ENCODE peak calls at places on chromosomes 12 and 14, in seven cellular contexts. One of them, this sample, is unnamed.

GRCh38 chr12:66290716-66291200 is 11.5 kb upstream of the HELB start:
- DNase-seq in A549: no peak
- DNase-seq in right lobe of liver: no peak
- DNase-seq in tibial nerve: no peak
- DNase-seq in IMR-90: no peak
- DNase-seq in GM12878: no peak
- DNase-seq in sigmoid colon: no peak
- DNase-seq in this sample: no peak

GRCh38 chr12:131912526-131913274 is 16.4 kb upstream of the PUS1 start:
- DNase-seq in tibial nerve: peak
- DNase-seq in GM12878: no peak
- DNase-seq in IMR-90: peak
- DNase-seq in sigmoid colon: peak
- DNase-seq in A549: peak
- DNase-seq in right lobe of liver: peak
- DNase-seq in this sample: no peak

GRCh38 chr14:104119119-104119699 is 19.2 kb upstream of the KIF26A start:
- DNase-seq in sigmoid colon: no peak
- DNase-seq in GM12878: no peak
- DNase-seq in IMR-90: no peak
- DNase-seq in A549: no peak
- DNase-seq in right lobe of liver: peak
- DNase-seq in tibial nerve: no peak
- DNase-seq in this sample: no peak

GRCh38 chr12:124740691-124741137 is 123.0 kb downstream of the SCARB1 start:
- DNase-seq in tibial nerve: no peak
- DNase-seq in sigmoid colon: peak
- DNase-seq in IMR-90: peak
- DNase-seq in right lobe of liver: peak
- DNase-seq in A549: peak
- DNase-seq in GM12878: no peak
- DNase-seq in this sample: no peak

GRCh38 chr12:31510034-31510433 is 80.9 kb downstream of the DENND5B start:
- DNase-seq in right lobe of liver: no peak
- DNase-seq in A549: no peak
- DNase-seq in tibial nerve: no peak
- DNase-seq in IMR-90: peak
- DNase-seq in sigmoid colon: no peak
- DNase-seq in GM12878: no peak
- DNase-seq in this sample: no peak

GRCh38 chr12:126156806-126157574 is 1091.8 kb downstream of the AACS start:
- DNase-seq in sigmoid colon: no peak
- DNase-seq in tibial nerve: no peak
- DNase-seq in A549: no peak
- DNase-seq in right lobe of liver: no peak
- DNase-seq in IMR-90: no peak
- DNase-seq in GM12878: no peak
- DNase-seq in this sample: no peak

GRCh38 chr14:101110729-101111619 is 207.5 kb upstream of the RTL1 start:
- DNase-seq in A549: peak
- DNase-seq in right lobe of liver: peak
- DNase-seq in GM12878: no peak
- DNase-seq in tibial nerve: no peak
- DNase-seq in IMR-90: no peak
- DNase-seq in sigmoid colon: peak
- DNase-seq in this sample: no peak

GRCh38 chr14:31194095-31194494 is 13.5 kb downstream of the HECTD1 start:
- DNase-seq in A549: no peak
- DNase-seq in IMR-90: peak
- DNase-seq in right lobe of liver: no peak
- DNase-seq in tibial nerve: no peak
- DNase-seq in GM12878: no peak
- DNase-seq in sigmoid colon: no peak
- DNase-seq in this sample: no peak

GRCh38 chr12:81128930-81129554 is 51.2 kb downstream of the ACSS3 start:
- DNase-seq in GM12878: peak
- DNase-seq in tibial nerve: no peak
- DNase-seq in A549: peak
- DNase-seq in sigmoid colon: no peak
- DNase-seq in IMR-90: peak
- DNase-seq in right lobe of liver: peak
- DNase-seq in this sample: no peak

GRCh38 chr12:28456934-28457710 is 266.9 kb downstream of the CCDC91 start:
- DNase-seq in tibial nerve: no peak
- DNase-seq in GM12878: no peak
- DNase-seq in IMR-90: no peak
- DNase-seq in sigmoid colon: no peak
- DNase-seq in right lobe of liver: no peak
- DNase-seq in A549: no peak
- DNase-seq in this sample: no peak

GRCh38 chr14:55361190-55361589 is 50.4 kb downstream of the ATG14 start:
- DNase-seq in GM12878: no peak
- DNase-seq in A549: no peak
- DNase-seq in sigmoid colon: no peak
- DNase-seq in IMR-90: no peak
- DNase-seq in tibial nerve: no peak
- DNase-seq in right lobe of liver: no peak
- DNase-seq in this sample: no peak

GRCh38 chr14:95564060-95564459 is 29.2 kb downstream of the GLRX5 start:
- DNase-seq in GM12878: no peak
- DNase-seq in sigmoid colon: no peak
- DNase-seq in tibial nerve: no peak
- DNase-seq in right lobe of liver: no peak
- DNase-seq in IMR-90: peak
- DNase-seq in A549: no peak
- DNase-seq in this sample: no peak

GRCh38 chr12:16585781-16586180 is 20.2 kb downstream of the LMO3 start:
- DNase-seq in sigmoid colon: no peak
- DNase-seq in right lobe of liver: no peak
- DNase-seq in GM12878: no peak
- DNase-seq in A549: no peak
- DNase-seq in IMR-90: no peak
- DNase-seq in tibial nerve: no peak
- DNase-seq in this sample: no peak
- H3K27ac ChIP-seq in sigmoid colon: peak
- H3K27ac ChIP-seq in right lobe of liver: no peak
- H3K27ac ChIP-seq in GM12878: no peak
- H3K27ac ChIP-seq in A549: no peak
- H3K27ac ChIP-seq in IMR-90: no peak
- H3K27ac ChIP-seq in tibial nerve: no peak
- H3K27ac ChIP-seq in this sample: no peak

GRCh38 chr14:23301969-23302289 is 730 bp downstream of the PPP1R3E start:
- DNase-seq in right lobe of liver: no peak
- DNase-seq in GM12878: no peak
- DNase-seq in sigmoid colon: no peak
- DNase-seq in A549: no peak
- DNase-seq in IMR-90: no peak
- DNase-seq in tibial nerve: no peak
- DNase-seq in this sample: no peak
- H3K4me3 ChIP-seq in right lobe of liver: peak
- H3K4me3 ChIP-seq in GM12878: peak
- H3K4me3 ChIP-seq in sigmoid colon: peak
- H3K4me3 ChIP-seq in A549: peak
- H3K4me3 ChIP-seq in IMR-90: peak
- H3K4me3 ChIP-seq in tibial nerve: peak
- H3K4me3 ChIP-seq in this sample: no peak

GRCh38 chr14:23164250-23164649 is 19.2 kb downstream of the SLC7A8 start:
- DNase-seq in sigmoid colon: no peak
- DNase-seq in A549: no peak
- DNase-seq in IMR-90: no peak
- DNase-seq in right lobe of liver: no peak
- DNase-seq in tibial nerve: no peak
- DNase-seq in GM12878: no peak
- DNase-seq in this sample: no peak
- H3K27ac ChIP-seq in sigmoid colon: no peak
- H3K27ac ChIP-seq in A549: no peak
- H3K27ac ChIP-seq in IMR-90: no peak
- H3K27ac ChIP-seq in right lobe of liver: no peak
- H3K27ac ChIP-seq in tibial nerve: no peak
- H3K27ac ChIP-seq in GM12878: no peak
- H3K27ac ChIP-seq in this sample: no peak

DNA sequence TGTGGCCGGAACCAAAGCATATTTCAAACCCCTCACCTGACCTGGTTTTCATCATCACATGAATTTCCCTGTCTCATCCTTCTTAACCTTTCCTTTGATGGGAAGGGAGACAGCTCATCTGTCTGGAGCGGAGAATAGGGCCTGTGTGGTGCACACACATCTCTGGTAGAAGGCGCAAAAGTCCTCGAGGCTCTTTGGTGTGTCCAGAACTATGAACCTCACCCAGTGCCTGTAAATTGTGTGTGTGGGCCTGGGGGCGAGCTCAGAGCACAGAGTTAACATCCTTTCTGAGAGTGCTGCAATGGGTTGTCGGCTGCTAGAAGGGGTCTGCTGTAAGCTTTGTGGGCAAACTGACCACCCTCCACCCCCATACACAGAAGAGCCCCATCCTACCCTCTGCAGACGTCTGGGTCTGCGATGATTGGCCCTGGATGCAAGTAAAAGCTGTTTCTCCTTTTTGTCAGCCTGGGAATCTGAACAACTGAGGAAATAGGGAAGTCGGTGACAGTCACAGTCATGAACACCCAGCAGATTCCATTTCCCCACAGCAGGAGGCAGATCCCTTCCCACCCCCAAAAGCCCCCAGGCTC is 654 bp downstream of the GALNT6 start:
- DNase-seq in A549: no peak
- DNase-seq in GM12878: no peak
- DNase-seq in sigmoid colon: no peak
- DNase-seq in tibial nerve: no peak
- DNase-seq in right lobe of liver: peak
- DNase-seq in IMR-90: no peak
- DNase-seq in this sample: no peak
- H3K4me3 ChIP-seq in A549: peak
- H3K4me3 ChIP-seq in GM12878: peak
- H3K4me3 ChIP-seq in sigmoid colon: peak
- H3K4me3 ChIP-seq in tibial nerve: no peak
- H3K4me3 ChIP-seq in right lobe of liver: peak
- H3K4me3 ChIP-seq in IMR-90: peak
- H3K4me3 ChIP-seq in this sample: peak

DNA sequence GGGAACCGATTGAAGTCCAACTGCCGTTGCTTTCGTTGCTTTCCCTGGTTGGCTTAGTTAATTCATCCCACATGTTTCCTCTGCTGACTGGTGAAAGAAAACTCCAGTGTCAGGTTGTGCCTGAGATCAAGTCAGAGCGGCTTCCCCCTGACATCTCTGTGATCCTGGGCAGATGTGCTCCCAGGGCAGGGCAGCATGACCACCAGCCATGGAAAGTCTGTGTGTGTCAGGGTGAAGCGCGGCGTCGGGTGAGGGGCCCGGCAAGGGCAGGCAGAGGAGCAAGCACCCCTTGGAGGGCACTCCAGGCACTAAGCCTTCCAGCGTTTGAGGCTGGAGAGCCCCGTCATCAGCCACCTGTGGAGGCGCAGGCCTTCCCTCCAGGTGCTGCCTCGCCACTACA is 54.5 kb upstream of the IGF1 start:
- DNase-seq in IMR-90: peak
- DNase-seq in tibial nerve: no peak
- DNase-seq in right lobe of liver: no peak
- DNase-seq in GM12878: no peak
- DNase-seq in A549: no peak
- DNase-seq in sigmoid colon: no peak
- DNase-seq in this sample: no peak
- H3K27ac ChIP-seq in IMR-90: no peak
- H3K27ac ChIP-seq in tibial nerve: no peak
- H3K27ac ChIP-seq in right lobe of liver: no peak
- H3K27ac ChIP-seq in GM12878: no peak
- H3K27ac ChIP-seq in A549: peak
- H3K27ac ChIP-seq in sigmoid colon: no peak
- H3K27ac ChIP-seq in this sample: no peak

DNA sequence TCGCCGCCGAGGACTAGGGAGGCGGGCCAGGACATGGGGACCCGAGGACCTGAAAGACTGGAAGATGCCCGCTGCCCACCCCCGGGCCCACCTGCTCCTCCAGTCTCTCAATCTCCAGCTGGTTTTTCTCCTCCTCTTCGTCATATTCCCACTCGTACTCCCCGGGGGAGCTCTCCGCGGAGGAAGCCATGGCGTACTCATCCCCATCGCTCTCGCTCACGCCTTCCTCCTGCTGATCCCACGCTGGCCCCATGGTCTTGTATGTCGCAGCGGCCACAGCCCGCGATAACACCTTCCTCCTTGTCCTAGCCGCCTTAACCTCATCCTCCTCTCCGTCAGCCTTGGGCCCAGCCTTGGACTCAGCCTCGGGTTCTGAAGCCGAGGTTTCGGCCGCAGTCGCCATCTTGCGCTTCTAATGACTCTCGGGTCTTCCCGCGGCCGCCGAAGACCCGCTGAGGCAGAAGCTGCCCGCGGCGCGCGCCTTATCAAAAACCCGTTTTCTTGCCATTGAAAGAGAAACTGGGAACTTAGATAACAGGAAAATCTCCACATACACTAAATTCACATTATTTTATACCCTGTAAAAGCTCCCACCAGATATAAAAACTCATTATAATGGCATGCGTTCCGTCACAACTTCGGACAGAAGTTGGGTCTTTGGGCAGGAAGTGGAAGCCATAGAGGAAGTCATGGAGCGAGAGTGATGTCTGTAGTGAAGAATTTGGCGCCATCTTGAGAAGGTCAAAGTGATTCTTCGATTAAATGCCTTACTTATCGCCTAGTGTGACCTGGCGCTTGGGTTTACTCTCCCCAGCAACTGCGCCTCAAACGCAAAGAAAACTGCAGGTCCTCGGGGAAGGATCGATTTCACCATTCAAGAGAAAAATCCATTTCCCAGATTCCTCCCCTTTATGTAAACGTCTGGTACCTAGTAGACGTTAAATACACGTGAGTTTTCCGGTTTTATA is at the start of gene SART3:
- DNase-seq in right lobe of liver: peak
- DNase-seq in sigmoid colon: peak
- DNase-seq in IMR-90: peak
- DNase-seq in A549: peak
- DNase-seq in GM12878: peak
- DNase-seq in tibial nerve: peak
- DNase-seq in this sample: peak
- H3K4me3 ChIP-seq in right lobe of liver: peak
- H3K4me3 ChIP-seq in sigmoid colon: peak
- H3K4me3 ChIP-seq in IMR-90: peak
- H3K4me3 ChIP-seq in A549: peak
- H3K4me3 ChIP-seq in GM12878: peak
- H3K4me3 ChIP-seq in tibial nerve: peak
- H3K4me3 ChIP-seq in this sample: peak